ENCODE peak calls at places on chromosome 19, in eight cellular contexts. N is fibroblast of lung, U is mammary epithelial cell, M is tibial nerve, J is left ventricle myocardium inferior, Q is upper lobe of left lung, K is thoracic aorta, F is body of pancreas. P is an unnamed sample.
A peak's percentile ranks its signal among the peaks of the same experiment; 100 is the strongest.

GRCh38 chr19:7505288-7505681 is 10.6 kb upstream of the ZNF358 start:
- DNase-seq in N (no peak), M (no peak), J (no peak), F (peak; percentile 32), U (no peak), Q (no peak), K (no peak), P (no peak)

GRCh38 chr19:10305139-10305806 is 4.3 kb downstream of the ZGLP1 start:
- DNase-seq in K (no peak), M (no peak), J (no peak), N (no peak), Q (peak; percentile 67), U (no peak), F (peak; percentile 50), P (no peak)

GRCh38 chr19:55447421-55448174 is 4.5 kb upstream of the SHISA7 start:
- DNase-seq in N (peak; percentile 20), F (no peak), M (no peak), U (peak; percentile 77), J (no peak), Q (no peak), K (no peak), P (no peak)

GRCh38 chr19:50835785-50836542 is 2.6 kb upstream of the KLK15 start:
- DNase-seq in K (no peak), J (peak; percentile 66), M (peak; percentile 26), F (peak; percentile 90), U (peak; percentile 67), Q (peak; percentile 72), N (peak; percentile 35), P (no peak)

GRCh38 chr19:17555929-17556813 is 722 bp downstream of the COLGALT1 start:
- DNase-seq in K (no peak), F (peak; percentile 74), N (peak; percentile 75), M (no peak), Q (peak; percentile 76), U (peak; percentile 30), J (peak; percentile 70), P (peak; percentile 64)

GRCh38 chr19:5360003-5360820 is 19.6 kb upstream of the PTPRS start:
- DNase-seq in M (no peak), U (peak; percentile 30), J (no peak), Q (no peak), K (no peak), N (no peak), F (peak; percentile 24), P (no peak)

GRCh38 chr19:13037161-13037560 is 41.9 kb downstream of the NFIX start:
- DNase-seq in U (peak; percentile 84), Q (no peak), F (no peak), M (no peak), K (no peak), N (peak; percentile 75), J (no peak), P (no peak)

GRCh38 chr19:9580728-9581127 is 3.6 kb downstream of the ZNF121 start:
- DNase-seq in N (no peak), J (no peak), K (no peak), U (no peak), M (no peak), F (no peak), Q (no peak), P (no peak)

GRCh38 chr19:1806184-1807029 is 5.7 kb downstream of the ATP8B3 start:
- DNase-seq in M (no peak), J (no peak), U (no peak), F (no peak), N (no peak), K (no peak), Q (no peak), P (no peak)

GRCh38 chr19:2064788-2065524 is 13.9 kb upstream of the MKNK2 start:
- DNase-seq in Q (peak; percentile 35), M (no peak), U (no peak), N (no peak), J (peak; percentile 73), K (no peak), F (no peak), P (peak; percentile 87)

GRCh38 chr19:45864629-45865082 is 530 bp downstream of the FOXA3 start:
- DNase-seq in K (no peak), U (no peak), M (no peak), N (no peak), J (no peak), Q (no peak), F (no peak), P (no peak)

GRCh38 chr19:45865269-45865948 is 1.3 kb downstream of the FOXA3 start:
- DNase-seq in U (no peak), K (no peak), Q (no peak), F (peak; percentile 50), J (no peak), N (no peak), M (no peak), P (no peak)

GRCh38 chr19:45863335-45863839 is 440 bp upstream of the SYMPK start:
- DNase-seq in F (no peak), U (no peak), M (no peak), N (no peak), J (no peak), K (no peak), Q (no peak), P (no peak)

GRCh38 chr19:45862564-45863334 is at the start of gene SYMPK:
- DNase-seq in M (peak; percentile 96), U (peak; percentile 98), N (peak; percentile 98), F (peak; percentile 99), J (peak; percentile 99), Q (peak; percentile 99), K (peak; percentile 95), P (peak; percentile 99)

DNA sequence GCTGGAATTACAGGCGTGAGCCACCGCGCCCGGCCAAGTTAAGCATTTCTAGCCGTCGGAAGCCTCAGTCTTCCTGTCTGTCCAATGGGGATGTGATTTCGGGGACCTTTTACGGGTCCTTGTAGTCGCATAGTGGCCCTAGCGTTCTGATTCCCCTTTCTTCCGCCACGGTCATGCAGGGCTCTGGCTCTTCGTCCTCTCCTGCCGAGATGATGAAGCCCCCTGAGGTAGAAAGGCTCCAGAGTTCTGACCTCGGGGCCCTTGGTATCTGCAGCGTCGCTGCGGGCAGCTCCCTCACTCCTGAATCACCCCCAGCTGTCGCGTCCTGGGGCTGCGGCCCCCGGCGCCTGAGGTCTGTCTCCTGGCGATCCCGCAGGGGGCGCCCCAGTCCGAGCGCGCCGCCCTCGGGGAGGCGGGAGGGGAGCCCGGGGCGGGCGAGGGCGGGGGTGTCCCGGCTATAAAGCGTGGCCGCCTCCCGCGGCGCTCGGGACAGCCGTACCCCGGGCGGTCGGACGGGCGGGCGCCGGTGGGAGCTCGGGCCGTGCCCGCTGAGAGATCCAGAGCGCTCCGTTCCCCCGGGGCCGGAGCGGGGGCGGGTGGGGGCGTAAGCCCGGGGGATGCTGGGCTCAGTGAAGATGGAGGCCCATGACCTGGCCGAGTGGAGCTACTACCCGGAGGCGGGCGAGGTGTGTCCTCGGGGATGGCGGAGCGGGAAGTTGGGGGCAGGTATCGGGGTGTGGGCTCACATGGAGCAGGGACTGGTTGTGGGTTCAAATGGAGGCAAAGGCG is at the start of gene FOXA3:
- DNase-seq in F (peak; percentile 75), J (no peak), Q (peak; percentile 58), K (no peak), M (no peak), U (no peak), N (peak; percentile 24), P (no peak)
- H3K27ac ChIP-seq in F (peak within 1 kb of the TSS; percentile 81), J (no peak within 1 kb of the TSS), Q (no peak within 1 kb of the TSS), K (no peak within 1 kb of the TSS), M (no peak within 1 kb of the TSS), U (no peak within 1 kb of the TSS), N (no peak within 1 kb of the TSS), P (no peak within 1 kb of the TSS)

DNA sequence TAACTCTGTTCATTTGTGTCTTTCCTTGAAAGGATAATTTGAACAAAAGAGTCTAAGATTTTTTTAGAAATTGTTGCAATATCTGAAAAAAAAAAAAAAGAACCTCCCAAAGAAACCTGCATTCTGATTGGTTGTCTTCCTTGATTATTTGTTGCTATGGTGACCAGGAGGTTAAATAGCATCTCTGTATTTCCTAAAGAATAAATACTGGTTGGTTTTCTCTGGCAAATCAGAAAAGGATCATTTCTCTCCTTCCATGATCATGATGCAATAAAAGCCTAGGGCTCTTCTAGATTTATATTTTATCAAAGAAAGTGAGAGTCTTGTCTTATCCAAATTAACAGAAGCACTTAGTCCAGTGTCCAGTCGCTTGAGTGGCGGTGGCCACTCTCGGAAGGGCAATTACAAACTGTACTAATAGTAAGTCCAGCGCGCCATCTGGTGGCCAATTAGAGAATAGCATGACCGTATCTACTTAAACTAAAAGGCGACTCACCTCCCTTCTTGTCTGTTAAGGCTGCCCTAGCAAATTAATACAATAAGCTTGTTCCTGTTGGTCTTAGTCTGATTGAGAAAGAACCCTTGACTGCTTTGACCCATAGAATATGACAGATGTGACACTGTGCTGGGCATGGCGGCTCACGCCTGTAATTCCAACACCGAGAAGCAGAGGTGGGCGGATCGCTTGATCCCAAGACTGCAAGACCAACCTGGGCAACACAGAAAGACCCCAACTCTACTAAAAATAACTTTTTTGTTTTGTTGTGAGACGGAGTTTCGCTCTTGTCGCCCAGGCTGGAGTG is 47.0 kb upstream of the PNMA8B start:
- DNase-seq in Q (peak; percentile 96), N (peak; percentile 91), J (peak; percentile 88), K (peak; percentile 95), F (peak; percentile 96), M (peak; percentile 98), U (peak; percentile 76), P (peak; percentile 99)
- TF ChIP-seq CTCF in Q (peak; percentile 91), N (peak; percentile 74), J (peak; percentile 93), K (peak; percentile 97), F (peak; percentile 91), M (peak; percentile 91), U (peak; percentile 75), P (peak; percentile 94)

DNA sequence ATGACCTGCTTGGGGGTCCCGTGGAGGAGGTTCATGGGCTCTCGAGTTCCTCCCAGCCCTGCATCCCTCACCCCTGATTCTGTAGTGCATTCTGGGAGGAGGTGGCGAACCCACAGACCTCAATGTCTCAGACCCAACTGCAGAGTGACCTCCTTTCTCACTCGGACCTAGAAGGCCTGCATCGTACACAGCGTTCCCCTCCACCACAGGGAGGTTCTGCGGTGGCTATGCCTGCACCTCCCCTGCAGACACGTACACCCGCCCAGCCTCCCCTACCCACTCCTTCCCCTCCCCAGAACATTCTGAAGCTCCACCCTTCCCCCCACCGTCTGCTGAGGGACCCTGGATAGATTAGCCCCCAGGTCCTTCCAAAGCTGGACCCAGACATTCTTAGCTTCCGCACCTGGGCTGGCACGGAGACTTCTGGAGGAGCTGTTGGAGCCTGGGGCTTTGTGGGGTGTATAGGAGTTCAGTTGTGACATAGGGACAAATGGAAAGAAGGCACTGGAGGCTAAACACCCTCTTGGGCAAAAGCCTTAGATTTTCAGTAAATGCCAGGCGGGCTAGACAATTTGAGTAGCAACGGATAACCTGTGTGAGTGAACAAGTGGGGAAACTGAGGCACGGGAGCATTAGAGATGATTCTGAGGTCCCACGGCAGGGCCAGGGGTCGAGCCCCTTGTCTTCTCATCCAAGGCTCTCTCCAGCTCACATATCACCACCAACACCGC is 455 bp upstream of the FSD1 start:
- DNase-seq in K (no peak), N (no peak), U (no peak), F (no peak), Q (no peak), J (no peak), M (no peak), P (no peak)
- H3K4me3 ChIP-seq in K (peak overlapping the region; percentile 50), N (peak overlapping the region; percentile 47), U (peak overlapping the region; percentile 28), F (no peak overlapping the region), Q (peak overlapping the region; percentile 22), J (peak overlapping the region; percentile 44), M (peak overlapping the region; percentile 23), P (no peak overlapping the region)

DNA sequence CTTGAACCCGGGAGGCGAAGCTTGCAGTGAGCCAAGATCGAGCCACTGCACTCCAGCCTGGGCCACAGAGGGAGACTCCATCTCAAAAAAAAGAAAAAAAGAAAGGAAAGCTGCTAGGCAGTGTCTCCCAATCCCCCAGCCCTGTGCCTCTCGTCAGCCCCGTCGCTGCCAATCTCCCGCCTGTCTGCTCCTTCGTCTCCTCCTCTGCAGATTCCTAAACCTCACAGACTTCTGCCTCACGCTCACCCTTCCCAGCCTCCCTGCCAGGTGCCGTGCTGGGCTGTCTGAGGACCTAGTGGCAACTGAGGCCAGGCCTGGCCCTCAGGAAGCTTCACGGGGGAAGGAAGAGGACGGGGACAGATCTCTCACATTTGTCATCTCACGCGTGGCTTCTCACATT is 21.5 kb downstream of the DPF1 start:
- DNase-seq in N (no peak), M (no peak), U (no peak), Q (no peak), F (no peak), J (no peak), K (no peak), P (no peak)
- H3K27ac ChIP-seq in N (no peak overlapping the region), M (no peak overlapping the region), U (no peak overlapping the region), Q (no peak overlapping the region), F (no peak overlapping the region), J (no peak overlapping the region), K (no peak overlapping the region), P (no peak overlapping the region)